ENCODE peak calls at places on chromosomes 3 and 15, in six cellular contexts. Z, O, R, X, I and W are unnamed samples.

GRCh38 chr3:49295489-49296058 is 18.5 kb upstream of the C3orf62 start:
- DNase-seq in Z (peak; percentile 18), O (peak; percentile 16), R (no peak), X (peak; percentile 28), I (peak; percentile 68), W (peak; percentile 20)

GRCh38 chr15:73075151-73075859 is 23.0 kb downstream of the NEO1 start:
- DNase-seq in Z (no peak), O (no peak), R (no peak), X (no peak), I (no peak), W (no peak)

GRCh38 chr3:58575986-58576652 is 1.1 kb downstream of the FAM107A start:
- DNase-seq in Z (no peak), O (no peak), R (no peak), X (no peak), I (no peak), W (no peak)

GRCh38 chr3:52036829-52037228 is 19.5 kb downstream of the DUSP7 start:
- DNase-seq in Z (no peak), O (no peak), R (no peak), X (no peak), I (no peak), W (no peak)

GRCh38 chr15:69035205-69035917 is 20.9 kb downstream of the NOX5 start:
- DNase-seq in Z (peak; percentile 77), O (no peak), R (no peak), X (peak; percentile 30), I (no peak), W (no peak)

GRCh38 chr15:70650567-70650966 is 112.8 kb downstream of the UACA start:
- DNase-seq in Z (no peak), O (no peak), R (no peak), X (no peak), I (no peak), W (no peak)

GRCh38 chr3:7436542-7436941 is 575.6 kb downstream of the GRM7 start:
- DNase-seq in Z (no peak), O (no peak), R (no peak), X (no peak), I (peak; percentile 46), W (no peak)

GRCh38 chr15:62928242-62928995 is 114.1 kb upstream of the TPM1 start:
- DNase-seq in Z (no peak), O (no peak), R (peak; percentile 59), X (no peak), I (no peak), W (peak; percentile 100)

GRCh38 chr15:74653426-74654082 is 37.9 kb downstream of the CLK3 start:
- DNase-seq in Z (peak; percentile 28), O (no peak), R (peak; percentile 65), X (no peak), I (no peak), W (peak; percentile 87)

GRCh38 chr15:81002004-81002253 is 1.2 kb downstream of the TLNRD1 start:
- DNase-seq in Z (peak; percentile 69), O (no peak), R (no peak), X (no peak), I (no peak), W (no peak)

GRCh38 chr3:16467368-16467767 is 46.1 kb downstream of the RFTN1 start:
- DNase-seq in Z (no peak), O (peak; percentile 66), R (no peak), X (peak; percentile 71), I (no peak), W (no peak)

GRCh38 chr3:126367316-126367805 is 10.2 kb upstream of the KLF15 start:
- DNase-seq in Z (no peak), O (no peak), R (no peak), X (no peak), I (no peak), W (no peak)

GRCh38 chr3:171753025-171753472 is 57.2 kb downstream of the PLD1 start:
- DNase-seq in Z (no peak), O (no peak), R (no peak), X (no peak), I (no peak), W (peak; percentile 26)

GRCh38 chr3:135041586-135041985 is 246.5 kb downstream of the EPHB1 start:
- DNase-seq in Z (no peak), O (no peak), R (no peak), X (no peak), I (no peak), W (no peak)

GRCh38 chr3:74287557-74287956 is 326.9 kb downstream of the CNTN3 start:
- DNase-seq in Z (no peak), O (no peak), R (no peak), X (no peak), I (no peak), W (no peak)

GRCh38 chr15:72785452-72786243 is 2.1 kb upstream of the ADPGK start:
- DNase-seq in Z (no peak), O (no peak), R (peak; percentile 46), X (peak; percentile 84), I (no peak), W (peak; percentile 78)

GRCh38 chr3:119856695-119857094 is 74.8 kb downstream of the NR1I2 start:
- DNase-seq in Z (no peak), O (no peak), R (no peak), X (no peak), I (no peak), W (no peak)

GRCh38 chr15:51750942-51751686 is at the start of gene TMOD2:
- DNase-seq in Z (peak; percentile 76), O (peak; percentile 47), R (peak; percentile 76), X (peak; percentile 61), I (no peak), W (peak; percentile 29)

GRCh38 chr3:180332608-180333007 is 269.4 kb upstream of the TTC14 start:
- DNase-seq in Z (no peak), O (no peak), R (no peak), X (no peak), I (no peak), W (no peak)

GRCh38 chr3:139979991-139980390 is 45.0 kb downstream of the CLSTN2 start:
- DNase-seq in Z (no peak), O (no peak), R (no peak), X (no peak), I (no peak), W (no peak)

GRCh38 chr15:89142423-89142822 is 54.2 kb downstream of the ABHD2 start:
- DNase-seq in Z (no peak), O (no peak), R (no peak), X (no peak), I (no peak), W (no peak)